ENCODE peak calls at places on chromosomes 16 and 17, in nine cellular contexts. One of them, this sample, is unnamed.

GRCh38 chr16:49859139-49859947 is 3.4 kb upstream of the ZNF423 start:
- DNase-seq in sciatic nerve: peak
- DNase-seq in G401: no peak
- DNase-seq in H54: no peak
- DNase-seq in neural crest cell: no peak
- DNase-seq in substantia nigra: no peak
- DNase-seq in HTR-8/SVneo: no peak
- DNase-seq in AG04450: no peak
- DNase-seq in glomerular endothelial cell: no peak
- DNase-seq in this sample: no peak

GRCh38 chr17:10061131-10061581 is 137.2 kb downstream of the GAS7 start:
- DNase-seq in sciatic nerve: peak
- DNase-seq in G401: no peak
- DNase-seq in H54: no peak
- DNase-seq in neural crest cell: no peak
- DNase-seq in substantia nigra: no peak
- DNase-seq in HTR-8/SVneo: no peak
- DNase-seq in AG04450: no peak
- DNase-seq in glomerular endothelial cell: no peak
- DNase-seq in this sample: no peak

GRCh38 chr17:14301279-14301760 is 439 bp downstream of the HS3ST3B1 start:
- DNase-seq in sciatic nerve: no peak
- DNase-seq in G401: no peak
- DNase-seq in H54: no peak
- DNase-seq in neural crest cell: no peak
- DNase-seq in substantia nigra: no peak
- DNase-seq in HTR-8/SVneo: no peak
- DNase-seq in AG04450: no peak
- DNase-seq in glomerular endothelial cell: no peak
- DNase-seq in this sample: no peak

GRCh38 chr16:19095699-19096098 is 18.1 kb upstream of the ITPRIPL2 start:
- DNase-seq in sciatic nerve: no peak
- DNase-seq in G401: no peak
- DNase-seq in H54: no peak
- DNase-seq in neural crest cell: no peak
- DNase-seq in substantia nigra: no peak
- DNase-seq in HTR-8/SVneo: no peak
- DNase-seq in AG04450: no peak
- DNase-seq in glomerular endothelial cell: no peak
- DNase-seq in this sample: no peak

GRCh38 chr17:44361292-44362055 is 2.2 kb downstream of the FAM171A2 start:
- DNase-seq in sciatic nerve: no peak
- DNase-seq in G401: peak
- DNase-seq in H54: no peak
- DNase-seq in neural crest cell: no peak
- DNase-seq in substantia nigra: no peak
- DNase-seq in HTR-8/SVneo: no peak
- DNase-seq in AG04450: no peak
- DNase-seq in glomerular endothelial cell: no peak
- DNase-seq in this sample: no peak

GRCh38 chr17:30929081-30929633 is 7.4 kb downstream of the ADAP2 start:
- DNase-seq in sciatic nerve: no peak
- DNase-seq in G401: no peak
- DNase-seq in H54: no peak
- DNase-seq in neural crest cell: no peak
- DNase-seq in substantia nigra: no peak
- DNase-seq in HTR-8/SVneo: no peak
- DNase-seq in AG04450: no peak
- DNase-seq in glomerular endothelial cell: no peak
- DNase-seq in this sample: no peak

GRCh38 chr16:30368122-30368791 is 2.0 kb downstream of the TBC1D10B start:
- DNase-seq in sciatic nerve: no peak
- DNase-seq in G401: no peak
- DNase-seq in H54: peak
- DNase-seq in neural crest cell: no peak
- DNase-seq in substantia nigra: no peak
- DNase-seq in HTR-8/SVneo: no peak
- DNase-seq in AG04450: no peak
- DNase-seq in glomerular endothelial cell: no peak
- DNase-seq in this sample: no peak

GRCh38 chr17:42457107-42457787 is 1.4 kb upstream of the ATP6V0A1 start:
- DNase-seq in sciatic nerve: no peak
- DNase-seq in G401: no peak
- DNase-seq in H54: no peak
- DNase-seq in neural crest cell: no peak
- DNase-seq in substantia nigra: no peak
- DNase-seq in HTR-8/SVneo: no peak
- DNase-seq in AG04450: no peak
- DNase-seq in glomerular endothelial cell: no peak
- DNase-seq in this sample: no peak

GRCh38 chr16:71600822-71601221 is 23.9 kb upstream of the TAT start:
- DNase-seq in sciatic nerve: no peak
- DNase-seq in G401: no peak
- DNase-seq in H54: no peak
- DNase-seq in neural crest cell: no peak
- DNase-seq in substantia nigra: no peak
- DNase-seq in HTR-8/SVneo: no peak
- DNase-seq in AG04450: no peak
- DNase-seq in glomerular endothelial cell: no peak
- DNase-seq in this sample: no peak

GRCh38 chr17:63764701-63765100 is 8.7 kb downstream of the CCDC47 start:
- DNase-seq in sciatic nerve: no peak
- DNase-seq in G401: no peak
- DNase-seq in H54: no peak
- DNase-seq in neural crest cell: no peak
- DNase-seq in substantia nigra: no peak
- DNase-seq in HTR-8/SVneo: no peak
- DNase-seq in AG04450: no peak
- DNase-seq in glomerular endothelial cell: no peak
- DNase-seq in this sample: no peak

GRCh38 chr17:43183921-43184320 is 12.9 kb downstream of the NBR1 start:
- DNase-seq in sciatic nerve: no peak
- DNase-seq in G401: no peak
- DNase-seq in H54: no peak
- DNase-seq in neural crest cell: no peak
- DNase-seq in substantia nigra: no peak
- DNase-seq in HTR-8/SVneo: no peak
- DNase-seq in AG04450: no peak
- DNase-seq in glomerular endothelial cell: no peak
- DNase-seq in this sample: no peak

GRCh38 chr16:48300391-48300856 is 53.1 kb upstream of the ABCC11 start:
- DNase-seq in sciatic nerve: no peak
- DNase-seq in G401: no peak
- DNase-seq in H54: no peak
- DNase-seq in neural crest cell: no peak
- DNase-seq in substantia nigra: no peak
- DNase-seq in HTR-8/SVneo: no peak
- DNase-seq in AG04450: peak
- DNase-seq in glomerular endothelial cell: no peak
- DNase-seq in this sample: no peak

GRCh38 chr17:38469875-38470274 is 41.6 kb downstream of the ARHGAP23 start:
- DNase-seq in sciatic nerve: no peak
- DNase-seq in G401: no peak
- DNase-seq in H54: no peak
- DNase-seq in neural crest cell: no peak
- DNase-seq in substantia nigra: peak
- DNase-seq in HTR-8/SVneo: no peak
- DNase-seq in AG04450: no peak
- DNase-seq in glomerular endothelial cell: no peak
- DNase-seq in this sample: no peak

GRCh38 chr17:21194688-21195087 is 19.3 kb downstream of the TMEM11 start:
- DNase-seq in sciatic nerve: peak
- DNase-seq in G401: no peak
- DNase-seq in H54: no peak
- DNase-seq in neural crest cell: no peak
- DNase-seq in substantia nigra: no peak
- DNase-seq in HTR-8/SVneo: no peak
- DNase-seq in AG04450: peak
- DNase-seq in glomerular endothelial cell: no peak
- DNase-seq in this sample: no peak

GRCh38 chr16:28873543-28874201 is 4.6 kb upstream of the ATP2A1 start:
- DNase-seq in sciatic nerve: no peak
- DNase-seq in G401: no peak
- DNase-seq in H54: peak
- DNase-seq in neural crest cell: no peak
- DNase-seq in substantia nigra: no peak
- DNase-seq in HTR-8/SVneo: no peak
- DNase-seq in AG04450: no peak
- DNase-seq in glomerular endothelial cell: no peak
- DNase-seq in this sample: no peak

GRCh38 chr17:81241648-81242420 is 2.7 kb downstream of the NDUFAF8 start:
- DNase-seq in sciatic nerve: peak
- DNase-seq in G401: peak
- DNase-seq in H54: peak
- DNase-seq in neural crest cell: peak
- DNase-seq in substantia nigra: peak
- DNase-seq in HTR-8/SVneo: peak
- DNase-seq in AG04450: no peak
- DNase-seq in glomerular endothelial cell: no peak
- DNase-seq in this sample: no peak

GRCh38 chr16:72677662-72678447 is 370.1 kb downstream of the ZFHX3 start:
- DNase-seq in sciatic nerve: no peak
- DNase-seq in G401: no peak
- DNase-seq in H54: no peak
- DNase-seq in neural crest cell: no peak
- DNase-seq in substantia nigra: no peak
- DNase-seq in HTR-8/SVneo: no peak
- DNase-seq in AG04450: peak
- DNase-seq in glomerular endothelial cell: no peak
- DNase-seq in this sample: no peak

GRCh38 chr16:53094013-53094630 is 39.3 kb downstream of the CHD9 start:
- DNase-seq in sciatic nerve: peak
- DNase-seq in G401: no peak
- DNase-seq in H54: peak
- DNase-seq in neural crest cell: no peak
- DNase-seq in substantia nigra: no peak
- DNase-seq in HTR-8/SVneo: no peak
- DNase-seq in AG04450: no peak
- DNase-seq in glomerular endothelial cell: no peak
- DNase-seq in this sample: no peak

GRCh38 chr17:78818932-78819331 is 21.7 kb downstream of the USP36 start:
- DNase-seq in sciatic nerve: no peak
- DNase-seq in G401: no peak
- DNase-seq in H54: no peak
- DNase-seq in neural crest cell: no peak
- DNase-seq in substantia nigra: no peak
- DNase-seq in HTR-8/SVneo: no peak
- DNase-seq in AG04450: no peak
- DNase-seq in glomerular endothelial cell: peak
- DNase-seq in this sample: no peak

GRCh38 chr17:1108560-1108809 is 71.3 kb downstream of the ABR start:
- DNase-seq in sciatic nerve: no peak
- DNase-seq in G401: peak
- DNase-seq in H54: no peak
- DNase-seq in neural crest cell: no peak
- DNase-seq in substantia nigra: no peak
- DNase-seq in HTR-8/SVneo: peak
- DNase-seq in AG04450: no peak
- DNase-seq in glomerular endothelial cell: no peak
- DNase-seq in this sample: no peak